ENCODE peak calls at places on chromosomes 1 and 21, in six cellular contexts. G is anterior cingulate cortex; M is LoVo; R is foreskin fibroblast; I is amygdala; C is CD8-positive, alpha-beta T cell. U is an unnamed sample.

GRCh38 chr1:181264843-181265242 is 176.3 kb downstream of the IER5 start:
- DNase-seq in M (no peak), I (no peak), C (no peak), R (no peak), G (no peak), U (no peak)

GRCh38 chr1:14571810-14572767 is 26.4 kb upstream of the KAZN start:
- DNase-seq in G (no peak), R (no peak), C (no peak), I (no peak), M (no peak), U (no peak)

GRCh38 chr21:29148535-29148934 is 18.1 kb downstream of the MAP3K7CL start:
- DNase-seq in R (peak), G (no peak), C (no peak), I (no peak), M (no peak), U (no peak)

GRCh38 chr21:46161180-46161799 is 5.9 kb upstream of the FTCD start:
- DNase-seq in I (no peak), G (no peak), C (no peak), M (no peak), R (no peak), U (no peak)

GRCh38 chr1:232764458-232765231 is 40.6 kb upstream of the MAP10 start:
- DNase-seq in M (no peak), C (no peak), G (no peak), R (no peak), I (no peak), U (no peak)

GRCh38 chr1:44212355-44213221 is 683 bp upstream of the DMAP1 start:
- DNase-seq in R (no peak), M (no peak), C (no peak), I (no peak), G (no peak), U (no peak)

GRCh38 chr21:34580181-34580700 is 34.7 kb downstream of the RCAN1 start:
- DNase-seq in R (peak), M (no peak), I (no peak), G (no peak), C (no peak), U (no peak)

GRCh38 chr1:87894041-87894440 is 565.4 kb downstream of the LMO4 start:
- DNase-seq in R (no peak), M (no peak), I (no peak), C (no peak), G (no peak), U (no peak)

GRCh38 chr1:236114076-236114747 is 28.1 kb upstream of the GPR137B start:
- DNase-seq in C (no peak), R (no peak), I (no peak), M (no peak), G (no peak), U (no peak)

GRCh38 chr1:203130358-203130992 is 2.9 kb downstream of the ADORA1 start:
- DNase-seq in C (no peak), G (no peak), M (no peak), R (no peak), I (no peak), U (no peak)

GRCh38 chr1:96808186-96808585 is 86.6 kb downstream of the PTBP2 start:
- DNase-seq in R (no peak), M (no peak), I (no peak), G (no peak), C (no peak), U (no peak)

GRCh38 chr1:117501275-117501674 is 104.6 kb upstream of the TENT5C start:
- DNase-seq in R (peak), I (no peak), G (no peak), C (no peak), M (no peak), U (peak)

GRCh38 chr1:92728687-92729086 is 56.2 kb downstream of the EVI5 start:
- DNase-seq in G (no peak), R (peak), M (no peak), C (no peak), I (no peak), U (peak)

GRCh38 chr1:241990040-241990439 is 8.9 kb downstream of the MAP1LC3C start:
- DNase-seq in M (peak), I (no peak), C (no peak), R (peak), G (no peak), U (peak)

GRCh38 chr1:150999051-150999674 is 7.5 kb downstream of the MINDY1 start:
- DNase-seq in R (no peak), C (no peak), I (no peak), M (no peak), G (no peak), U (no peak)

GRCh38 chr1:178684542-178685000 is 40.5 kb upstream of the RALGPS2 start:
- DNase-seq in I (no peak), G (no peak), C (no peak), R (peak), M (peak), U (peak)

GRCh38 chr1:55107989-55108388 is 68.6 kb downstream of the PCSK9 start:
- DNase-seq in I (no peak), R (no peak), C (no peak), M (no peak), G (no peak), U (no peak)

U was measured in fibroblast of the conjunctiva.